ENCODE peak calls at places on chromosomes 2 and 18, in four cellular contexts. P, S, E and Z are unnamed samples. For H3K9me3, the result is how much of the 10 kb centered on the place peaks cover.

GRCh38 chr2:224666951-224667553 is 49.1 kb downstream of the CCDC195 start:
- DNase-seq in P (no peak), E (no peak), S (no peak), Z (no peak)

GRCh38 chr2:19038096-19039015 is 320.1 kb downstream of the OSR1 start:
- DNase-seq in S (no peak), E (peak), P (no peak), Z (no peak)

GRCh38 chr2:239884875-239885274 is 140.3 kb downstream of the NDUFA10 start:
- DNase-seq in E (no peak), P (no peak), S (no peak), Z (no peak)

GRCh38 chr2:230928701-230929380 is 3.8 kb upstream of the GPR55 start:
- DNase-seq in P (peak), S (no peak), E (no peak), Z (no peak)

GRCh38 chr2:127695491-127696472 is 5.5 kb upstream of the SFT2D3 start:
- DNase-seq in E (peak), S (peak), P (peak), Z (peak)

GRCh38 chr2:98552499-98553179 is 55.7 kb downstream of the COA5 start:
- DNase-seq in E (no peak), S (no peak), P (no peak), Z (no peak)

GRCh38 chr2:28624798-28625701 is 126.6 kb upstream of the PPP1CB start:
- DNase-seq in P (peak), S (peak), E (peak), Z (peak)

GRCh38 chr2:109032229-109032800 is 43.3 kb upstream of the EDAR start:
- DNase-seq in E (no peak), S (no peak), P (no peak), Z (no peak)

GRCh38 chr2:16217271-16217670 is 276.9 kb downstream of the MYCN start:
- DNase-seq in S (no peak), E (no peak), P (no peak), Z (no peak)

GRCh38 chr18:78607784-78608183 is 371.8 kb upstream of the SALL3 start:
- DNase-seq in S (no peak), E (no peak), P (no peak), Z (no peak)

GRCh38 chr2:169073972-169074751 is 4.8 kb downstream of the DHRS9 start:
- DNase-seq in P (no peak), S (no peak), E (no peak), Z (no peak)

GRCh38 chr2:74128206-74128605 is 19.5 kb downstream of the BOLA3 start:
- DNase-seq in P (no peak), S (no peak), E (no peak), Z (no peak)

GRCh38 chr2:172196768-172197322 is 94.1 kb upstream of the DLX2 start:
- DNase-seq in P (no peak), S (no peak), E (no peak), Z (no peak)

GRCh38 chr2:159585607-159586006 is 30.7 kb downstream of the BAZ2B start:
- DNase-seq in E (no peak), S (no peak), P (no peak), Z (no peak)

GRCh38 chr2:217710218-217710565 is 292.6 kb downstream of the TNS1 start:
- DNase-seq in E (no peak), S (no peak), P (no peak), Z (no peak)

GRCh38 chr2:232328038-232328435 is 50.5 kb upstream of the ALPP start:
- DNase-seq in P (peak), E (no peak), S (no peak), Z (no peak)

GRCh38 chr2:70947556-70948184 is 12.0 kb downstream of the ATP6V1B1 start:
- DNase-seq in S (no peak), E (peak), P (peak), Z (no peak)

GRCh38 chr2:45808294-45808693 is 156.8 kb downstream of the PRKCE start:
- DNase-seq in S (no peak), P (no peak), E (no peak), Z (no peak)

GRCh38 chr2:17166506-17166905 is 351.7 kb downstream of the RAD51AP2 start:
- DNase-seq in E (no peak), S (no peak), P (no peak), Z (peak)

GRCh38 chr2:24342110-24342910 is 18.0 kb downstream of the ITSN2 start:
- DNase-seq in S (no peak), P (no peak), E (no peak), Z (no peak)

GRCh38 chr2:160492401-160493226 is 993 bp downstream of the RBMS1 start:
- DNase-seq in E (peak), P (peak), S (peak), Z (peak)

GRCh38 chr2:124985210-124985760 is 960.2 kb downstream of the CNTNAP5 start:
- DNase-seq in S (no peak), P (no peak), E (no peak), Z (no peak)

GRCh38 chr18:23938901-23939341 is 75.6 kb upstream of the TTC39C start:
- DNase-seq in P (no peak), E (no peak), S (no peak), Z (no peak)

GRCh38 chr2:147610491-147611050 is 234.3 kb upstream of the ACVR2A start:
- DNase-seq in E (no peak), S (no peak), P (no peak), Z (no peak)

DNA sequence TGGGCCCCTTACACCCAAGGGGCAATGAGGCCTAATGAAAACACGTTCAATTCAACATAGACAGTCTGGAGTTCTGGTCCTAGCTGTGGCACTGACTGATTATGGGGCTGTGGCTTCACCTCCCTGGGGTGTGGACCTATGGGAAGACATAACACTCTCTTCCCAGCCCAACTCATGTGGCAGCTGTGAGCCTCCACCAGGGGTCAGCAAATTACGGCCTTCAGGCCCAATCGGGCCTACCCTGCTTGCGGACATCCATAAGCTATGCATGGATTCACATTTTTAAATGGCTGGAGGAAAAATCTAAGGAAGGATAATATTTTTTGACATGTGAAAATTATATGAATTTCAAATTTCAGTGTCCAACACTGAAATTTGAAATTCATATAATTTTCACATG is 101.3 kb downstream of the LOXHD1 start:
- DNase-seq in P (no peak), E (no peak), S (no peak), Z (no peak)
- TF ChIP-seq CTCF in P (peak), E (peak), S (peak), Z (no peak)

GRCh38 chr2:12723741-12724463 is 7.2 kb downstream of the TRIB2 start:
- DNase-seq in S (no peak), E (no peak), P (no peak), Z (no peak)
- H3K27ac ChIP-seq in S (peak), E (peak), P (peak), Z (no peak)

GRCh38 chr18:70337139-70337972 is 48.5 kb downstream of the SOCS6 start:
- DNase-seq in E (no peak), P (no peak), S (peak), Z (peak)
- H3K9me3 ChIP-seq in E (under half), P (under half), S (under half), Z (under half)

DNA sequence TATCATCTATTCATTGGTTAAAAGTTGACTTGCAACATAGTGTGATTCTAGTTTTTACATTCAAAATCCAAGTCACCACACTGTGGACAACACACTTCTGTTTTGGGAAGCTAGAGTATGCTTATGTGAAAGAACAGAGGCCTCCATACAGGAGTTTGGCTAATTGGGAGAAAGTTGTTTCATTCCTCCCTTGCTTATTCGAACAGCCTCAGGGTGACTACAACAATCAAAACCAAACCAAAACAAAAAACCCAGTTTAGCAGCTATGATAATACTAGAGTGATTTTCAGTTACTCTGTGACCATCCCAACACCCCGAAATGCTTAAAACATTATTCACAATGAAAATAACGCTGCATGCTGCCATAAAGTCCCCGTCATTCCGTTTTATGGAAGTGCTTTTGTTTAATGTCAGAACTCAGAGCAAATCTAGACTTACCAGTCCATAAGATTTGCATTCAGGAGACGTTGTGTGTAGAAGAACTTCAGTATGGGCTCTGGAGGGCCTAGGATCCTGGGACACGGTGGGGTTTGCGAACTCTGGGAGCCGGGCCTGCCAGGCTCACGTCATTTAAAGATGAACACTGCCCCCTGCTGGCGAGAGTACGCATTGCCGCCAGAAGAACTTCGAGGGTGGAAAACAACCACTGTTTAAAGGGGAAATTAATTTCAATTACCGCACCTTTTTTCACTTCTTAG is 111.4 kb downstream of the FTCDNL1 start:
- DNase-seq in S (peak), P (peak), E (peak), Z (peak)
- TF ChIP-seq CTCF in S (peak), P (peak), E (peak), Z (peak)

DNA sequence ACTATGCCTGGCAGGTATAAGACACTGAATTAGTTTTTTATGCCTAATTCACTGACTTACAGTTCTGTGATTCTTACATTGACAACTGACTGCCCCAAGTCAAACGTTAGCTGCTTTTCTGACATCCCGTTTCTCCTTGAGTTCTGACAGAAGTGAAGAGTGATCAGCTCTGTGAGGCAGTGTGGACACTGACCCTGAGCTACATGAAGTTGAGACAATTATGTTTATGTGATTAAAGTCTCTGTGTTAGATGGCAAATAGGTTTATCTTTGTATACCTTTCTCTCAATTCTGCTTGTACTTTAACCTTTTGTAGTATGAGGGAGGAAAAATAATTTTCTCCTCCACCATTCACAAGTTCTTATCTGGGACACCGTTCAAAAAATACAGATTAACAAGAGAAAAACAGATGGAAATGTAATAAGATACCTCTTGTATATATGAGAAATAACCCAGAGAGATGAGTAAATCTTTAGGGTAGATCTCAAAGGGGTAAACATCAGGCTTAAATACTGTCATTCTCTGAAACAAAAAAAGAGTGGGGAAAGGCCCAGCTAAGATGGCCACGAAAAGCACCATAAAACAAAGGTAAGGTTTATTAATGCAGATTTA is 85.4 kb upstream of the B3GNT2 start:
- DNase-seq in E (no peak), S (no peak), P (no peak), Z (no peak)
- H3K27ac ChIP-seq in E (no peak), S (no peak), P (no peak), Z (no peak)

GRCh38 chr2:129437775-129438174 is 541.7 kb upstream of the RAB6C start:
- DNase-seq in S (no peak), E (no peak), P (no peak), Z (no peak)
- H3K9me3 ChIP-seq in S (under half), E (under half), P (under half), Z (under half)

GRCh38 chr2:223601932-223602676 is at the start of gene SCG2:
- DNase-seq in E (peak), P (peak), S (peak), Z (peak)
- TF ChIP-seq CTCF in E (peak), P (no peak), S (peak), Z (peak)